ENCODE peak calls at places on chromosomes 13 and 19, in nine cellular contexts. H, Y, K, C, F, O, G, M and Q are unnamed samples.

GRCh38 chr13:20227288-20227687 is 4.8 kb downstream of the GJB6 start:
- DNase-seq in H (no peak), Y (no peak), K (no peak), C (no peak), F (no peak), O (no peak), G (no peak), M (no peak), Q (no peak)

GRCh38 chr13:106372199-106373160 is 163.0 kb downstream of the EFNB2 start:
- DNase-seq in H (no peak), Y (no peak), K (no peak), C (no peak), F (no peak), O (peak; percentile 2), G (no peak), M (peak; percentile 60), Q (no peak)

GRCh38 chr13:94558721-94559120 is 37.2 kb downstream of the TGDS start:
- DNase-seq in H (no peak), Y (no peak), K (no peak), C (peak; percentile 29), F (no peak), O (no peak), G (no peak), M (no peak), Q (no peak)

GRCh38 chr19:50835785-50836542 is 2.6 kb upstream of the KLK15 start:
- DNase-seq in H (peak; percentile 79), Y (peak; percentile 32), K (peak; percentile 57), C (peak; percentile 83), F (peak; percentile 96), O (peak; percentile 65), G (peak; percentile 62), M (peak; percentile 79), Q (peak; percentile 91)

GRCh38 chr19:38669532-38669931 is 22.1 kb downstream of the ACTN4 start:
- DNase-seq in H (no peak), Y (peak; percentile 31), K (no peak), C (no peak), F (no peak), O (no peak), G (no peak), M (no peak), Q (no peak)

GRCh38 chr13:41658057-41658642 is 200.8 kb downstream of the RGCC start:
- DNase-seq in H (no peak), Y (no peak), K (no peak), C (peak; percentile 26), F (no peak), O (no peak), G (no peak), M (no peak), Q (no peak)

GRCh38 chr19:47056416-47056815 is 8.0 kb upstream of the TMEM160 start:
- DNase-seq in H (no peak), Y (no peak), K (no peak), C (no peak), F (no peak), O (no peak), G (no peak), M (no peak), Q (no peak)

GRCh38 chr19:14577885-14578427 is 4.9 kb upstream of the CLEC17A start:
- DNase-seq in H (peak; percentile 35), Y (no peak), K (no peak), C (peak; percentile 58), F (peak; percentile 15), O (peak; percentile 88), G (peak; percentile 17), M (no peak), Q (no peak)

GRCh38 chr13:26007774-26008173 is 44.0 kb downstream of the SHISA2 start:
- DNase-seq in H (no peak), Y (peak; percentile 9), K (no peak), C (no peak), F (no peak), O (no peak), G (peak; percentile 25), M (no peak), Q (no peak)

GRCh38 chr13:41587490-41587889 is 130.1 kb downstream of the RGCC start:
- DNase-seq in H (peak; percentile 24), Y (no peak), K (no peak), C (peak; percentile 64), F (no peak), O (peak; percentile 44), G (no peak), M (no peak), Q (no peak)

GRCh38 chr13:101013245-101013644 is 338.6 kb upstream of the TMTC4 start:
- DNase-seq in H (no peak), Y (no peak), K (no peak), C (no peak), F (no peak), O (no peak), G (peak; percentile 30), M (peak; percentile 2), Q (no peak)

DNA sequence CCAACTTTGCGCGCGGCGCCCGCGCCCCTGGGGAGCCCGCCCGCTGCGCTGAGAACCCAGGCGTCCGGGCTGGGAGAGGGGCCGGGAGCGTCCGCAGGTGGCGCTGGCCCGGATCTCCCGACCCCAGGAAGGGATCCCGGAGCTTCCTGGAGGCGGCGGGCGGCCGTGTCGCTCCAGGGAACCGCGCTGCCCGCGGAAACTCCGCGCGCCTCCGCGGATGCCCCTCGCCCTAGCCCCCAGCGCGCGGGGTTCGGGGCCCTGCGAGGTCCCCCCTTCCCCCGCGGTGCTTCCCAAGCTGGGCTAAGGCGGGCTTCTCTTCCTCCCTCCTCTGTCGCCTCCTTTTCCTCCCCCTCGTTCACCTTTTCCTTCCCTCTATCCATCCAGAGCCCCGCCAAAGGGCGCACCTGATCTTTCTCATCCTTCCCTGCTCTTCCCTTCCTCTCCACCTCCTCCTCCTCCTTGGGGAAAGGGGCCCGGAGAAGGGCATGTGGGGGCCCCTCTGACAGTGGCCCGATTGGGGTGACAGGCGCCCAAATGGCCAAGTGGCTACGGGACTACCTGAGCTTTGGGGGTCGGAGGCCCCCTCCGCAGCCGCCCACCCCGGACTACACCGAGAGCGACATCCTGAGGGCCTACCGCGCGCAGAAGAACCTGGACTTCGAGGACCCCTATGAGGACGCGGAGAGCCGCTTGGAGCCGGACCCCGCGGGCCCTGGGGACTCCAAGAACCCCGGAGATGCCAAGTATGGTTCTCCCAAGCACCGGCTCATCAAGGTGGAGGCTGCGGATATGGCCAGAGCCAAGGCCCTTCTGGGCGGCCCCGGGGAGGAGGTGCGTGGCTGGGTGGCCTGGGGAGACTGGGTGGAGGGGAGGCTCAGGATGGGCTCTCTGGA is 710 bp downstream of the SHD start:
- DNase-seq in H (peak; percentile 27), Y (no peak), K (no peak), C (peak; percentile 45), F (peak; percentile 61), O (no peak), G (no peak), M (no peak), Q (no peak)
- H3K4me3 ChIP-seq in H (peak overlapping the region; percentile 67), Y (no peak overlapping the region), K (no peak overlapping the region), C (peak overlapping the region; percentile 85), F (peak overlapping the region; percentile 50), O (no peak overlapping the region), G (no peak overlapping the region), M (no peak overlapping the region), Q (peak overlapping the region; percentile 29)

GRCh38 chr19:3370214-3370720 is 3.9 kb downstream of the NFIC start:
- DNase-seq in H (no peak), Y (no peak), K (no peak), C (peak; percentile 64), F (peak; percentile 57), O (no peak), G (no peak), M (peak; percentile 34), Q (peak; percentile 49)
- H3K27ac ChIP-seq in H (no peak overlapping the region), Y (no peak overlapping the region), K (peak overlapping the region; percentile 36), C (no peak overlapping the region), F (no peak overlapping the region), O (no peak overlapping the region), G (no peak overlapping the region), M (peak overlapping the region; percentile 82), Q (peak overlapping the region; percentile 92)

DNA sequence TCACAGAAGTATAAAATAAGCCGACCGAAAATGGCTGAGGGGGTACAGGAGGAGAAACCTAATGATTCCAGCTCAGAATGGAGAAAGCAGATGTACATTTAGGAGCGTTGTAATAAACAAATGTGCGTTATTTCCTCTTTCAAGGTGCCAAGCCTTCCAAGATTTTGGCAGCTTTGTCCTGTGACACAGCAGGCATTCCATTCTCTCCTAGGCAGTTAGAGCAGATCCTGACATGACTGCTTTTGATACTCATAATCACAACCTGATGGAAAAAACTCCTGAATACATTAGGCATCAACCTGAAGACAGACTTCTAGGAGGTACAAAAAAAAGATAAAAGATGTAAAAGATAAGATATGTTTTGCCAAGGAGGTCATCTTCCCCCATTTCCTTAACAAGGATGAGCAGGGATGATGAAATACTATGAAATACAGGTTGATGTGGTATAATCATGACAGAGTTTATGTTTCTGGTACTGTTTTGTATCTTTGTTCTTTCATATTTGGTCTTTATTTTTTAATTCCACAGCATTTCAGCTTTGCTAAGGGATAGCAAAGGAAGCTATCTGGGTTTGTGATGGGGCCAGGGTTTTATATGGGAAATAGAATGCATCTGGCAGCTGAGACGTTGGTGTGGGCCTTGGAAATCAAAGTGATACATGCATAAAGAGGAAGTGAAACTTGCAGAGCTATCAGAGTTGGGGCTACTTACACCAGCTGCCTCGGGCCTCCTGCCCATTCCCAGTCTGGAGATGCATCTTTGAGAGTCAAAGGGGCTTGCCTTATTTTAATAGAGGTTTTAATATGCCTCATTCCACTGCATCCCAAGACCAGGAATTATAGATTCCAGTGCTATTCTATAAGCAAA is 222.5 kb downstream of the OXGR1 start:
- DNase-seq in H (no peak), Y (peak; percentile 69), K (no peak), C (no peak), F (no peak), O (peak; percentile 68), G (no peak), M (peak; percentile 9), Q (no peak)
- TF ChIP-seq EZH2phosphoT487 in H (no peak), Y (no peak), K (no peak), C (no peak), F (no peak), O (no peak), G (no peak), M (no peak), Q (no peak)

DNA sequence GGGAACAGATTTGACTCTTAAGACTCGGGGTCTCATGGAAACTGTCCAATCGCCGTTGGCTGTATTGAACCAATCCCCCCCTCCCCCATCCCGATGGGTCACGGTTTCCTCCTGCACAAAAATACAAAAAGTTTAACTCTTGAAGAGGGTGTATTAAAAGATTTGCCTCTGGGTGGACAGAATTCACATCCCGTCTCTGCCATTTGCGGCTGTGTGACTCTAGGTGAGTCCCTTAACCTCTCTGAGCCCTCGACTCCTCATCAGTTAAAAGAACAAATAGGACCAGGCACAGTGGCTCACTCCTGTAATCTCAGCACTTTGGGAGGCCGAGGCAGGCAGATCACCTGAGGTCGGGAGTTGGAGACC is 31.3 kb upstream of the FEM1A start:
- DNase-seq in H (no peak), Y (no peak), K (no peak), C (no peak), F (no peak), O (no peak), G (no peak), M (no peak), Q (no peak)
- H3K4me3 ChIP-seq in H (peak overlapping the region; percentile 54), Y (peak overlapping the region; percentile 48), K (peak overlapping the region; percentile 54), C (peak overlapping the region; percentile 66), F (peak overlapping the region; percentile 44), O (peak overlapping the region; percentile 30), G (peak overlapping the region; percentile 57), M (peak overlapping the region; percentile 45), Q (no peak overlapping the region)

DNA sequence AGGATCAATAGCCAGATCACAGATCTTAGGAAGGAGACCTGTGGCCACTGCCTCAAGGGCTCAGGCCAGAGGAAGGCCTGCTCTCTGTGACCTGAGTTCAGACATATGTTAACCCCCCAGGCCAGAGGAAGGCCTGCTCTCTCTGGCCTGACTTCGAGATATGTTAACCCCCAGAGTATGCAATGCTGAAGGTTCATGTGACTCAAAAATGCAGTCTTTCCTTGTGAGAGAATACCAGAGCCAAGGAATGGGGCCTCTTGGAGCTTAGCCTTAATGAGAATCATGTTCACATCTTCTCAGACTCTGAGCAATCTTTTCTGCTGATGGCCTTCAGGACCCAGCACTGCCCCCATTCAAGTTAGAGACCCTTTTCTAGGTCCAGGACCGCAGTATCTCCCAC is 36.7 kb downstream of the MBNL2 start:
- DNase-seq in H (no peak), Y (no peak), K (no peak), C (no peak), F (no peak), O (no peak), G (no peak), M (peak; percentile 75), Q (no peak)
- H3K27ac ChIP-seq in H (no peak overlapping the region), Y (peak overlapping the region; percentile 9), K (peak overlapping the region; percentile 100), C (no peak overlapping the region), F (peak overlapping the region; percentile 97), O (no peak overlapping the region), G (peak overlapping the region; percentile 93), M (peak overlapping the region; percentile 98), Q (peak overlapping the region; percentile 94)